ENCODE peak calls at places on chromosome 12, in nine cellular contexts. P is retina; O is activated T-helper 2 cell treated with anti-CD3 and anti-CD28 coated beads, Interferon-gamma antibody, Interleukin-2, Interleukin-4, amounts not matched to agents 10 μg/mL and 5 μg/mL and 100 μg/mL, durations not matched to agents 14 hours and 24 hours and 36 hours; A is AG08396; T is stimulated activated CD8-positive, alpha-beta memory T cell treated with anti-CD3 and anti-CD28 coated beads, Interleukin-7, amount 100 ng/mL, for 24 hours; H is activated B cell treated with CpG ODN at 0.5 μM for 24 hours; U is upper lobe of right lung; Y is HFFc6; C is fibroblast of the aortic adventitia. L is an unnamed sample.
A peak's percentile ranks its signal among the peaks of the same experiment; 100 is the strongest.

GRCh38 chr12:55716582-55717396 is 943 bp downstream of the BLOC1S1 start:
- DNase-seq in P (no peak), O (no peak), A (no peak), T (no peak), H (no peak), U (no peak), Y (no peak), C (no peak), L (no peak)

GRCh38 chr12:40054554-40055226 is 51.2 kb downstream of the SLC2A13 start:
- DNase-seq in P (no peak), O (no peak), A (peak; percentile 53), T (no peak), H (no peak), U (no peak), Y (peak; percentile 3), C (peak; percentile 86), L (no peak)

GRCh38 chr12:65296503-65297265 is 18.2 kb downstream of the MSRB3 start:
- DNase-seq in P (no peak), O (no peak), A (no peak), T (no peak), H (no peak), U (no peak), Y (no peak), C (no peak), L (no peak)

GRCh38 chr12:89225401-89225800 is 126.9 kb downstream of the DUSP6 start:
- DNase-seq in P (no peak), O (peak; percentile 74), A (peak; percentile 22), T (peak; percentile 49), H (no peak), U (peak; percentile 69), Y (peak; percentile 58), C (peak; percentile 57), L (no peak)

GRCh38 chr12:1369460-1369859 is 224.9 kb downstream of the FBXL14 start:
- DNase-seq in P (no peak), O (no peak), A (no peak), T (no peak), H (no peak), U (no peak), Y (no peak), C (no peak), L (no peak)

GRCh38 chr12:106025129-106025528 is 113.6 kb downstream of the NUAK1 start:
- DNase-seq in P (no peak), O (no peak), A (no peak), T (no peak), H (no peak), U (no peak), Y (no peak), C (no peak), L (no peak)

GRCh38 chr12:109695961-109696461 is 17.6 kb upstream of the FAM222A start:
- DNase-seq in P (no peak), O (no peak), A (no peak), T (no peak), H (no peak), U (no peak), Y (no peak), C (no peak), L (no peak)

GRCh38 chr12:82412246-82412645 is 53.9 kb downstream of the METTL25 start:
- DNase-seq in P (peak; percentile 3), O (no peak), A (no peak), T (no peak), H (no peak), U (no peak), Y (no peak), C (no peak), L (no peak)

GRCh38 chr12:127926004-127926403 is 341.0 kb upstream of the TMEM132C start:
- DNase-seq in P (peak; percentile 66), O (no peak), A (peak; percentile 45), T (no peak), H (no peak), U (no peak), Y (no peak), C (peak; percentile 72), L (peak; percentile 5)

GRCh38 chr12:108635201-108635996 is 1.7 kb upstream of the SELPLG start:
- DNase-seq in P (no peak), O (peak; percentile 51), A (no peak), T (no peak), H (no peak), U (no peak), Y (no peak), C (no peak), L (no peak)

GRCh38 chr12:125403843-125404242 is 338.6 kb downstream of the AACS start:
- DNase-seq in P (no peak), O (no peak), A (no peak), T (no peak), H (no peak), U (no peak), Y (no peak), C (no peak), L (no peak)

GRCh38 chr12:14961466-14962155 is at the start of gene ARHGDIB:
- DNase-seq in P (no peak), O (peak; percentile 82), A (no peak), T (no peak), H (peak; percentile 46), U (no peak), Y (no peak), C (no peak), L (no peak)

GRCh38 chr12:53937099-53937498 is 1.5 kb upstream of the HOXC13 start:
- DNase-seq in P (peak; percentile 38), O (no peak), A (no peak), T (no peak), H (no peak), U (no peak), Y (no peak), C (no peak), L (no peak)

GRCh38 chr12:51419473-51420228 is 5.0 kb upstream of the SLC4A8 start:
- DNase-seq in P (no peak), O (no peak), A (no peak), T (no peak), H (no peak), U (no peak), Y (peak; percentile 15), C (no peak), L (no peak)

GRCh38 chr12:45687081-45688015 is 42.2 kb upstream of the ARID2 start:
- DNase-seq in P (no peak), O (no peak), A (no peak), T (no peak), H (no peak), U (no peak), Y (no peak), C (no peak), L (no peak)

GRCh38 chr12:19688489-19688888 is 249.2 kb downstream of the AEBP2 start:
- DNase-seq in P (no peak), O (no peak), A (no peak), T (no peak), H (no peak), U (no peak), Y (no peak), C (peak; percentile 65), L (no peak)

GRCh38 chr12:124780752-124781685 is 82.6 kb downstream of the SCARB1 start:
- DNase-seq in P (no peak), O (no peak), A (no peak), T (no peak), H (no peak), U (no peak), Y (no peak), C (peak; percentile 19), L (no peak)

GRCh38 chr12:3622021-3622731 is 130.7 kb downstream of the CRACR2A start:
- DNase-seq in P (no peak), O (no peak), A (no peak), T (no peak), H (no peak), U (no peak), Y (no peak), C (no peak), L (no peak)

GRCh38 chr12:10739157-10740118 is 16.3 kb upstream of the YBX3 start:
- DNase-seq in P (no peak), O (no peak), A (no peak), T (no peak), H (no peak), U (no peak), Y (no peak), C (no peak), L (no peak)

GRCh38 chr12:16165506-16165905 is 112.0 kb downstream of the SLC15A5 start:
- DNase-seq in P (peak; percentile 42), O (no peak), A (peak; percentile 30), T (no peak), H (no peak), U (no peak), Y (peak; percentile 35), C (peak; percentile 75), L (peak; percentile 4)

GRCh38 chr12:91361864-91362263 is 179.2 kb upstream of the DCN start:
- DNase-seq in P (peak; percentile 34), O (no peak), A (no peak), T (no peak), H (no peak), U (no peak), Y (peak; percentile 43), C (peak; percentile 74), L (no peak)

GRCh38 chr12:53207042-53207441 is at the start of gene ITGB7:
- DNase-seq in P (no peak), O (peak; percentile 68), A (no peak), T (no peak), H (peak; percentile 50), U (no peak), Y (no peak), C (no peak), L (no peak)

GRCh38 chr12:57107456-57107855 is 3.7 kb downstream of the STAT6 start:
- DNase-seq in P (peak; percentile 64), O (no peak), A (no peak), T (no peak), H (no peak), U (no peak), Y (no peak), C (no peak), L (no peak)

GRCh38 chr12:6963016-6963731 is 7.3 kb downstream of the PHB2 start:
- DNase-seq in P (no peak), O (no peak), A (no peak), T (no peak), H (no peak), U (peak; percentile 96), Y (no peak), C (no peak), L (no peak)

GRCh38 chr12:85405781-85406522 is 125.9 kb downstream of the ALX1 start:
- DNase-seq in P (no peak), O (no peak), A (no peak), T (no peak), H (no peak), U (no peak), Y (peak; percentile 13), C (peak; percentile 76), L (no peak)

GRCh38 chr12:70664463-70664862 is 27.2 kb upstream of the PTPRB start:
- DNase-seq in P (peak; percentile 52), O (no peak), A (no peak), T (no peak), H (no peak), U (no peak), Y (no peak), C (peak; percentile 43), L (no peak)

GRCh38 chr12:120903382-120903817 is 758 bp downstream of the SPPL3 start:
- DNase-seq in P (peak; percentile 57), O (peak; percentile 60), A (peak; percentile 35), T (peak; percentile 37), H (peak; percentile 54), U (peak; percentile 88), Y (peak; percentile 29), C (peak; percentile 7), L (peak; percentile 30)

GRCh38 chr12:57641699-57642442 is 8.9 kb upstream of the B4GALNT1 start:
- DNase-seq in P (no peak), O (no peak), A (no peak), T (no peak), H (no peak), U (no peak), Y (no peak), C (no peak), L (no peak)

GRCh38 chr12:112924986-112925385 is 13.3 kb upstream of the OAS3 start:
- DNase-seq in P (no peak), O (no peak), A (no peak), T (no peak), H (no peak), U (no peak), Y (no peak), C (no peak), L (no peak)

GRCh38 chr12:104285740-104286537 is 17.6 kb upstream of the EID3 start:
- DNase-seq in P (no peak), O (no peak), A (no peak), T (no peak), H (no peak), U (peak; percentile 72), Y (peak; percentile 51), C (peak; percentile 54), L (no peak)